ENCODE peak calls at places on chromosomes 16 and 17, in six cellular contexts. S, Z, Y, R, P and M are unnamed samples.
A peak's percentile ranks its signal among the peaks of the same experiment; 100 is the strongest.

GRCh38 chr17:35740997-35741931 is 9.8 kb downstream of the RASL10B start:
- DNase-seq in Z (no peak), Y (no peak), R (no peak), S (no peak), P (peak; percentile 17), M (no peak)

GRCh38 chr16:58885528-58886170 is 151.5 kb upstream of the GOT2 start:
- DNase-seq in Z (no peak), R (no peak), S (no peak), P (no peak), Y (no peak), M (no peak)

GRCh38 chr16:30557950-30558788 is at the start of gene ZNF764:
- DNase-seq in S (peak; percentile 98), Z (peak; percentile 95), Y (peak; percentile 95), P (peak; percentile 94), R (peak; percentile 91), M (peak; percentile 96)

GRCh38 chr16:89026121-89026612 is 49.2 kb upstream of the CBFA2T3 start:
- DNase-seq in S (peak; percentile 9), Z (no peak), P (peak; percentile 37), R (no peak), Y (no peak), M (peak; percentile 80)

GRCh38 chr17:29216856-29217255 is 29.8 kb upstream of the CRYBA1 start:
- DNase-seq in P (no peak), S (no peak), Z (no peak), Y (no peak), R (no peak), M (no peak)

GRCh38 chr17:73268582-73269328 is 7.1 kb upstream of the CPSF4L start:
- DNase-seq in P (no peak), R (no peak), S (no peak), Z (no peak), Y (no peak), M (no peak)

GRCh38 chr17:64385187-64386083 is 5.2 kb downstream of the PECAM1 start:
- DNase-seq in Y (peak; percentile 41), Z (no peak), R (peak; percentile 56), P (peak; percentile 75), S (peak; percentile 91), M (peak; percentile 80)

GRCh38 chr16:65658339-65659275 is 536.7 kb upstream of the CDH11 start:
- DNase-seq in P (no peak), Y (no peak), S (peak; percentile 92), Z (no peak), R (no peak), M (no peak)

GRCh38 chr16:23705517-23705902 is 7.5 kb downstream of the ERN2 start:
- DNase-seq in P (no peak), S (no peak), Y (no peak), R (no peak), Z (no peak), M (no peak)

GRCh38 chr17:27608330-27609230 is 22.4 kb upstream of the LGALS9 start:
- DNase-seq in S (no peak), P (no peak), Z (no peak), Y (no peak), R (no peak), M (no peak)

GRCh38 chr17:50169121-50169764 is 3.4 kb downstream of the SGCA start:
- DNase-seq in S (peak; percentile 69), Y (no peak), Z (peak; percentile 56), R (no peak), P (peak; percentile 41), M (peak; percentile 32)

GRCh38 chr17:58702045-58702476 is 9.7 kb downstream of the RAD51C start:
- DNase-seq in S (no peak), Z (no peak), R (no peak), P (no peak), Y (no peak), M (no peak)

GRCh38 chr17:75034236-75034908 is 12.4 kb downstream of the ATP5PD start:
- DNase-seq in R (peak; percentile 68), Y (peak; percentile 89), P (peak; percentile 90), Z (peak; percentile 62), S (peak; percentile 79), M (peak; percentile 82)

GRCh38 chr17:34614698-34615097 is 35.3 kb downstream of the TMEM132E start:
- DNase-seq in S (no peak), Y (no peak), Z (no peak), R (no peak), P (no peak), M (no peak)

GRCh38 chr16:83966153-83966696 is 1.8 kb upstream of the NECAB2 start:
- DNase-seq in S (no peak), P (no peak), R (no peak), Z (no peak), Y (no peak), M (no peak)

GRCh38 chr17:31068291-31068690 is 26.5 kb upstream of the NF1 start:
- DNase-seq in R (peak; percentile 19), S (peak; percentile 51), Y (no peak), Z (peak; percentile 9), P (peak; percentile 39), M (no peak)

GRCh38 chr17:30244853-30245385 is 9.4 kb upstream of the SLC6A4 start:
- DNase-seq in Z (no peak), Y (no peak), R (peak; percentile 4), P (no peak), S (peak; percentile 19), M (no peak)

GRCh38 chr17:83062011-83062817 is 17.2 kb upstream of the METRNL start:
- DNase-seq in R (no peak), S (no peak), Z (no peak), Y (no peak), P (no peak), M (no peak)

GRCh38 chr16:66484453-66485213 is 57.5 kb downstream of the BEAN1 start:
- DNase-seq in S (no peak), Z (no peak), Y (no peak), R (no peak), P (no peak), M (no peak)

GRCh38 chr16:54284931-54285413 is 1.6 kb downstream of the IRX3 start:
- DNase-seq in P (no peak), Z (no peak), R (no peak), S (peak; percentile 31), Y (no peak), M (no peak)

GRCh38 chr17:74779948-74780400 is 3.8 kb upstream of the NAT9 start:
- DNase-seq in R (no peak), Y (no peak), Z (peak; percentile 36), S (no peak), P (peak; percentile 38), M (no peak)

GRCh38 chr17:36024440-36024839 is 6.7 kb upstream of the CCL23 start:
- DNase-seq in Y (no peak), R (no peak), S (no peak), P (no peak), Z (no peak), M (no peak)

GRCh38 chr16:67243481-67243880 is 3.8 kb downstream of the FHOD1 start:
- DNase-seq in S (no peak), Z (no peak), R (no peak), Y (no peak), P (no peak), M (no peak)

GRCh38 chr17:80811181-80812105 is 180.2 kb upstream of the CHMP6 start:
- DNase-seq in Y (no peak), S (no peak), P (no peak), Z (no peak), R (no peak), M (no peak)

GRCh38 chr17:2107050-2107449 is 52.1 kb downstream of the HIC1 start:
- DNase-seq in R (no peak), Z (no peak), S (no peak), Y (no peak), P (no peak), M (no peak)

GRCh38 chr17:40610359-40610758 is 37.3 kb downstream of the SMARCE1 start:
- DNase-seq in Y (no peak), Z (no peak), P (no peak), S (no peak), R (no peak), M (no peak)

GRCh38 chr16:27499659-27500055 is 50.1 kb downstream of the GTF3C1 start:
- DNase-seq in Z (no peak), Y (no peak), S (no peak), P (no peak), R (no peak), M (no peak)

GRCh38 chr17:78433780-78434335 is 55.4 kb downstream of the PGS1 start:
- DNase-seq in S (no peak), R (no peak), Y (no peak), P (no peak), Z (no peak), M (no peak)

GRCh38 chr16:28181557-28181914 is 30.2 kb downstream of the XPO6 start:
- DNase-seq in Z (no peak), R (peak; percentile 80), S (peak; percentile 93), Y (peak; percentile 77), P (no peak), M (no peak)

GRCh38 chr16:58047557-58048348 is 22.2 kb downstream of the MMP15 start:
- DNase-seq in S (no peak), Z (no peak), Y (no peak), P (no peak), R (no peak), M (no peak)

GRCh38 chr16:87548086-87548485 is 54.2 kb upstream of the JPH3 start:
- DNase-seq in R (no peak), S (no peak), Z (no peak), Y (no peak), P (no peak), M (no peak)

GRCh38 chr16:28313587-28313986 is 21.3 kb downstream of the SBK1 start:
- DNase-seq in P (no peak), R (no peak), S (no peak), Z (no peak), Y (no peak), M (no peak)

GRCh38 chr16:67248401-67249177 is at the start of gene SLC9A5:
- DNase-seq in Y (no peak), Z (no peak), R (no peak), S (no peak), P (no peak), M (no peak)

GRCh38 chr17:78707923-78708322 is 74.2 kb downstream of the CYTH1 start:
- DNase-seq in S (no peak), Y (no peak), R (no peak), Z (no peak), P (no peak), M (no peak)

GRCh38 chr17:56819431-56820145 is 14.1 kb downstream of the C17orf67 start:
- DNase-seq in R (peak; percentile 59), Y (peak; percentile 46), P (peak; percentile 63), S (peak; percentile 63), Z (peak; percentile 37), M (no peak)

GRCh38 chr17:21379080-21379711 is 3.0 kb downstream of the KCNJ12 start:
- DNase-seq in S (no peak), R (no peak), Y (no peak), P (no peak), Z (no peak), M (no peak)

GRCh38 chr17:8144401-8145295 is 7.6 kb downstream of the PER1 start:
- DNase-seq in R (no peak), Y (no peak), Z (no peak), P (no peak), S (no peak), M (no peak)

GRCh38 chr17:81142301-81143199 is 22.8 kb upstream of the PVALEF start:
- DNase-seq in Z (peak; percentile 39), Y (peak; percentile 60), S (peak; percentile 65), P (peak; percentile 50), R (no peak), M (no peak)

GRCh38 chr16:66914541-66914940 is 4.1 kb downstream of the CDH16 start:
- DNase-seq in P (no peak), S (no peak), Z (no peak), R (no peak), Y (no peak), M (no peak)